ENCODE peak calls at places on chromosomes 5 and 9, in seven cellular contexts. N is fibroblast of pulmonary artery; V is CD4-positive, alpha-beta T cell; M is nephron progenitor cell; Z is upper lobe of right lung; B is sigmoid colon; C is epithelial cell of esophagus. F is an unnamed sample.

GRCh38 chr5:74034738-74035137 is 408.7 kb downstream of the ARHGEF28 start:
- DNase-seq in B (no peak), V (no peak), C (peak; percentile 98), Z (no peak), N (peak; percentile 76), M (no peak), F (no peak)

GRCh38 chr5:133390416-133391155 is 221.8 kb downstream of the FSTL4 start:
- DNase-seq in B (peak; percentile 26), Z (no peak), M (no peak), C (no peak), N (no peak), V (no peak), F (no peak)

GRCh38 chr5:177553671-177554429 is 513 bp downstream of the FAM193B start:
- DNase-seq in B (peak; percentile 75), N (no peak), M (peak; percentile 48), C (peak; percentile 27), Z (peak; percentile 83), V (peak; percentile 38), F (no peak)

GRCh38 chr5:72412283-72413055 is 92.3 kb downstream of the PTCD2 start:
- DNase-seq in Z (no peak), N (peak; percentile 74), V (no peak), B (no peak), M (no peak), C (no peak), F (no peak)

GRCh38 chr9:79682076-79682736 is 110.4 kb downstream of the TLE4 start:
- DNase-seq in M (no peak), C (peak; percentile 28), B (no peak), Z (no peak), N (peak; percentile 19), V (no peak), F (no peak)

GRCh38 chr5:54743997-54744788 is 226.6 kb downstream of the SNX18 start:
- DNase-seq in M (no peak), V (peak; percentile 29), N (peak; percentile 97), C (peak; percentile 94), Z (no peak), B (no peak), F (no peak)

GRCh38 chr5:172728481-172729241 is 42.3 kb downstream of the DUSP1 start:
- DNase-seq in M (no peak), Z (peak; percentile 43), V (no peak), B (no peak), N (no peak), C (no peak), F (no peak)

GRCh38 chr9:129059796-129060785 is 20.8 kb upstream of the DOLPP1 start:
- DNase-seq in Z (no peak), N (no peak), C (no peak), B (no peak), M (no peak), V (no peak), F (no peak)

GRCh38 chr9:108722396-108722795 is 133.4 kb downstream of the ACTL7B start:
- DNase-seq in V (no peak), M (no peak), B (no peak), C (no peak), N (no peak), Z (no peak), F (no peak)

GRCh38 chr9:103798620-103799019 is 295.5 kb upstream of the SMC2 start:
- DNase-seq in Z (no peak), B (no peak), N (peak; percentile 62), C (peak; percentile 88), M (no peak), V (no peak), F (no peak)

GRCh38 chr5:110977927-110978326 is 93.6 kb upstream of the TSLP start:
- DNase-seq in M (no peak), Z (no peak), V (no peak), B (no peak), C (no peak), N (no peak), F (no peak)

GRCh38 chr5:133128066-133128465 is 76.3 kb downstream of the HSPA4 start:
- DNase-seq in B (no peak), M (no peak), V (no peak), N (no peak), Z (no peak), C (no peak), F (no peak)

GRCh38 chr5:111530298-111530740 is 18.0 kb upstream of the STARD4 start:
- DNase-seq in C (peak; percentile 46), N (peak; percentile 93), V (peak; percentile 78), Z (peak; percentile 86), B (peak; percentile 86), M (no peak), F (no peak)

GRCh38 chr5:66348387-66349125 is 204.5 kb downstream of the SREK1 start:
- DNase-seq in Z (no peak), C (no peak), N (no peak), M (no peak), V (no peak), B (no peak), F (no peak)

GRCh38 chr5:149831492-149831891 is 101.4 kb downstream of the PPARGC1B start:
- DNase-seq in M (no peak), C (peak; percentile 66), B (no peak), Z (no peak), V (no peak), N (peak; percentile 39), F (no peak)

GRCh38 chr5:176994460-176995121 is 12.0 kb downstream of the UIMC1 start:
- DNase-seq in M (no peak), N (peak; percentile 96), B (no peak), Z (peak; percentile 71), C (peak; percentile 65), V (no peak), F (no peak)

GRCh38 chr5:134664448-134664847 is 15.9 kb downstream of the SEC24A start:
- DNase-seq in C (no peak), M (no peak), N (no peak), B (no peak), V (no peak), Z (no peak), F (no peak)

GRCh38 chr5:122129332-122129731 is at the start of gene ZNF474:
- DNase-seq in Z (no peak), B (peak; percentile 74), N (peak; percentile 97), M (peak; percentile 41), C (peak; percentile 93), V (no peak), F (no peak)

DNA sequence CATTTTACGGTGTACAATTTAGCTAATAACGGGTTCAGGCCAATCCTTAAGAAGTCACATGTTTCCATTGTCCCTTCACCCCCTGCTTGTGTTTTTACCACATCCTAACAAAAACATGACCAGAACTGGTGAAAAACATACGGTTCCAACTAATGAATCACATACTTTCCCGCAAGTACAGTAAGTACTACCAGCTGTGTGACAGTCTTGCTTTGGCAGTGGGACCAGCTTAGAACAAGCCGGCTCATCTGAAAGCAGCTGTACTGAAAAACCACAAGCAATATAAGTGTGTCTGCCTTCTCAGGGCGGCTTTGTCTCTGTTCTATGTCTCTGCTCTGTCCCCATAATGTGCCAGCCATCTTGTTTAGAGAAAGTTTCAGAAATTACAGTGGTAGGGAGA is 242.5 kb downstream of the BNC2 start:
- DNase-seq in B (peak; percentile 84), Z (no peak), M (no peak), V (no peak), N (peak; percentile 92), C (no peak), F (no peak)
- TF ChIP-seq CTCF in B (no peak), Z (no peak), M (no peak), V (no peak), N (no peak), C (no peak), F (no peak)

GRCh38 chr9:36214571-36214970 is 23.9 kb downstream of the CLTA start:
- DNase-seq in N (peak; percentile 74), Z (no peak), M (no peak), C (no peak), B (no peak), V (no peak), F (no peak)
- TF ChIP-seq CTCF in N (no peak), Z (no peak), M (no peak), C (no peak), B (no peak), V (no peak), F (no peak)

GRCh38 chr5:31324832-31325231 is 131.3 kb downstream of the CDH6 start:
- DNase-seq in B (no peak), Z (no peak), N (no peak), M (no peak), C (no peak), V (no peak), F (no peak)

GRCh38 chr5:31333475-31333874 is 140.0 kb downstream of the CDH6 start:
- DNase-seq in B (no peak), Z (no peak), M (no peak), C (no peak), N (no peak), V (no peak), F (no peak)

GRCh38 chr5:31334061-31334700 is 140.7 kb downstream of the CDH6 start:
- DNase-seq in M (no peak), V (no peak), B (no peak), C (no peak), Z (no peak), N (no peak), F (no peak)

GRCh38 chr5:31328031-31328430 is 134.5 kb downstream of the CDH6 start:
- DNase-seq in V (no peak), M (no peak), C (no peak), B (no peak), N (no peak), Z (no peak), F (no peak)

DNA sequence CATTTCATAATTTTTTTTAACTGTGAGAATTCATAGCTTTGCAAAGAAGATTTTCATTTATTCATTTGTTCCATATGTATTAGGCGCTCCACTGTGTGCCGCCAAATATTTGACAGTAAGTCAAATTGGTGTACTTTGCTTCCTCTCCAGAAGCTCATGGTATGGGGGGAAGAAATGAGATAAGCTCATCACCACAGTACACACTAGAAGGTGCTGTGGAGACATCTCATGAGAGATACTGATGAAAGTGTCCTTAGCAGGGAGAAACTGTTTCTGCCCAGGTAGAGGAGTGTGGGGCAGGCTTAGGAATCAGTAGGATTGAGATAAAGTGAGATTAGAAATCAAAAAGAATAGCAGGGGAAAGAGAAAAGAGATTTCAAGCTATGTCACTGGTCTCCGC is 136.2 kb downstream of the CDH6 start:
- DNase-seq in N (no peak), Z (no peak), B (no peak), V (no peak), M (no peak), C (no peak), F (no peak)
- TF ChIP-seq CTCF in N (no peak), Z (no peak), B (no peak), V (no peak), M (no peak), C (no peak), F (no peak)

DNA sequence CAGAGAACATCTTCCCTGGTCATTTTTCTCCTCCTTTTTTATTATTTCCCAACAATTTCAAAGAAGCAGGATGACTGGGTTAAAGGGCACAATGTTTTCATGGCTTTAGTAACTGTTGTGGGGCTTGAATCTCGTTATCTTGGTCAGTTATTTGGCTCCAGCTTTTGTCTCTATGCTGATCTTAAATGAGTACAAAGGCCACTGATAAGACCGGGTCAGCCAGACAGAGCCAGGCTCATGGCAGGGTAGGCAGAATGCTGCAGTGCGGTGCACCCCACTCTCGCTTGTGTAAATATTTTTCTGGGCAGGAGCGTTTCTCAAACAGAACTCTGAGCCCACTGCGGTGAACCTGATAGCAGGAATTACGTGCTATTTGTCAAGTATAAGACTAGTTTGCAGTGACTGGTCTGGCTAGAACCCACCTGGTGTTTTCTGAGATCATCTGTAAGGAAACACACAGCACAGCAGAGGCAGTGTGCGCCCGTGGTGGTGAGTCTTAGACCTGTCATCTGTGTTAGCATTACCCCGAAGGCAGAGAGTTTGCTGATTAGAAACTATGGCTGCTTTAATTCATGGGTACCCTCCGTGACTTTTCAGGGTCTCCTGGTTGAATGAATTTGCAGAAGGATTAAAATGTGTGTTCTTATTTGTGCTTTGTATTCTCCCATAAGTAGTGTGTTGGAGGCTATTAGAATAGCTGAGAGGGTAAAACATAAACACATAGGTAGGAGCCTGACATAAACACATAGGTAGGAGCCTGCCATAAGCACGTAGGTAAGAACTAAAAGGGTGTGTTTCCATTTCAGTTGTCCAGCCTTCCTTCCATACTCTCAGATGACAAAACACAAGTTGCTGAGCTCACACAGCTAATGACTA is 158.6 kb upstream of the DMRT1 start:
- DNase-seq in Z (no peak), C (peak; percentile 90), N (peak; percentile 28), B (no peak), M (no peak), V (no peak), F (no peak)
- TF ChIP-seq CTCF in Z (no peak), C (peak; percentile 22), N (no peak), B (no peak), M (no peak), V (no peak), F (no peak)